ENCODE peak calls at places on chromosome 10, in six cellular contexts. Q is PC-3, X is GM23248, Y is fibroblast of lung, D is astrocyte, C is MM.1S. E is an unnamed sample.

GRCh38 chr10:70315276-70315675 is 31.5 kb upstream of the NPFFR1 start:
- DNase-seq in Q (no peak), X (no peak), Y (no peak), D (no peak), C (no peak), E (no peak)

GRCh38 chr10:18660816-18661431 is 1.7 kb downstream of the ARL5B start:
- DNase-seq in Q (no peak), X (no peak), Y (no peak), D (no peak), C (no peak), E (no peak)

GRCh38 chr10:30215131-30215530 is 133.9 kb downstream of the MTPAP start:
- DNase-seq in Q (no peak), X (no peak), Y (no peak), D (peak; percentile 14), C (no peak), E (no peak)

GRCh38 chr10:102917314-102917961 is 656 bp upstream of the CNNM2 start:
- DNase-seq in Q (peak; percentile 66), X (peak; percentile 88), Y (peak; percentile 66), D (peak; percentile 22), C (peak; percentile 79), E (peak; percentile 91)

GRCh38 chr10:48493083-48493871 is 111.6 kb downstream of the ARHGAP22 start:
- DNase-seq in Q (no peak), X (no peak), Y (no peak), D (no peak), C (peak; percentile 83), E (no peak)

GRCh38 chr10:78312197-78313046 is 278.8 kb downstream of the RPS24 start:
- DNase-seq in Q (no peak), X (peak; percentile 41), Y (no peak), D (peak; percentile 74), C (no peak), E (no peak)

GRCh38 chr10:5411941-5412276 is 448 bp upstream of the NET1 start:
- DNase-seq in Q (no peak), X (peak; percentile 71), Y (no peak), D (no peak), C (no peak), E (no peak)

GRCh38 chr10:63481815-63482421 is 16.1 kb upstream of the JMJD1C start:
- DNase-seq in Q (no peak), X (peak; percentile 26), Y (peak; percentile 41), D (no peak), C (no peak), E (no peak)

GRCh38 chr10:5665380-5666323 is 743 bp downstream of the ASB13 start:
- DNase-seq in Q (no peak), X (peak; percentile 56), Y (no peak), D (no peak), C (no peak), E (peak; percentile 61)

GRCh38 chr10:99318475-99318874 is 10.7 kb upstream of the CNNM1 start:
- DNase-seq in Q (no peak), X (no peak), Y (no peak), D (no peak), C (no peak), E (no peak)

GRCh38 chr10:28072573-28072972 is 73.7 kb upstream of the ODAD2 start:
- DNase-seq in Q (peak; percentile 60), X (peak; percentile 38), Y (no peak), D (no peak), C (no peak), E (no peak)

GRCh38 chr10:60917331-60918280 is 26.4 kb downstream of the RHOBTB1 start:
- DNase-seq in Q (no peak), X (peak; percentile 17), Y (no peak), D (peak; percentile 59), C (no peak), E (no peak)

GRCh38 chr10:132382231-132382922 is 14.6 kb upstream of the PWWP2B start:
- DNase-seq in Q (no peak), X (peak; percentile 89), Y (no peak), D (peak; percentile 45), C (no peak), E (no peak)

GRCh38 chr10:71135276-71135675 is 77.1 kb upstream of the UNC5B start:
- DNase-seq in Q (no peak), X (no peak), Y (no peak), D (no peak), C (no peak), E (no peak)

GRCh38 chr10:114391599-114391998 is 12.7 kb downstream of the AFAP1L2 start:
- DNase-seq in Q (no peak), X (no peak), Y (no peak), D (no peak), C (no peak), E (no peak)

GRCh38 chr10:24951201-24952145 is 933 bp downstream of the PRTFDC1 start:
- DNase-seq in Q (no peak), X (peak; percentile 66), Y (peak; percentile 81), D (no peak), C (no peak), E (no peak)

GRCh38 chr10:7409732-7410168 is 1.1 kb downstream of the SFMBT2 start:
- DNase-seq in Q (no peak), X (peak; percentile 21), Y (peak; percentile 47), D (no peak), C (peak; percentile 49), E (peak; percentile 59)

GRCh38 chr10:19811517-19811916 is 4.7 kb upstream of the PLXDC2 start:
- DNase-seq in Q (peak; percentile 37), X (peak; percentile 55), Y (peak; percentile 66), D (peak; percentile 28), C (peak; percentile 21), E (no peak)

GRCh38 chr10:11512596-11512995 is 98.9 kb downstream of the USP6NL start:
- DNase-seq in Q (no peak), X (no peak), Y (no peak), D (no peak), C (no peak), E (no peak)

GRCh38 chr10:58239561-58240169 is 28.0 kb downstream of the IPMK start:
- DNase-seq in Q (peak; percentile 46), X (peak; percentile 52), Y (no peak), D (no peak), C (no peak), E (no peak)

GRCh38 chr10:50992972-50993766 is 81.1 kb upstream of the PRKG1 start:
- DNase-seq in Q (peak; percentile 17), X (peak; percentile 95), Y (peak; percentile 91), D (peak; percentile 52), C (no peak), E (no peak)

GRCh38 chr10:11005626-11006427 is 11.8 kb upstream of the CELF2 start:
- DNase-seq in Q (no peak), X (no peak), Y (no peak), D (no peak), C (no peak), E (no peak)

GRCh38 chr10:4850400-4850799 is 24.4 kb downstream of the AKR1E2 start:
- DNase-seq in Q (no peak), X (no peak), Y (no peak), D (peak; percentile 23), C (no peak), E (no peak)

GRCh38 chr10:77881636-77882035 is 44.9 kb downstream of the DLG5 start:
- DNase-seq in Q (no peak), X (no peak), Y (no peak), D (no peak), C (no peak), E (no peak)

GRCh38 chr10:133279961-133280283 is 3.3 kb upstream of the ADAM8 start:
- DNase-seq in Q (no peak), X (no peak), Y (no peak), D (no peak), C (no peak), E (no peak)

GRCh38 chr10:86340176-86340990 is 26.2 kb downstream of the GRID1 start:
- DNase-seq in Q (no peak), X (no peak), Y (no peak), D (no peak), C (no peak), E (no peak)

GRCh38 chr10:33010132-33011037 is 52.4 kb upstream of the ITGB1 start:
- DNase-seq in Q (peak; percentile 100), X (peak; percentile 89), Y (peak; percentile 80), D (peak; percentile 95), C (no peak), E (no peak)

GRCh38 chr10:33005322-33006282 is 47.6 kb upstream of the ITGB1 start:
- DNase-seq in Q (peak; percentile 100), X (peak; percentile 99), Y (peak; percentile 96), D (peak; percentile 96), C (no peak), E (peak; percentile 87)

GRCh38 chr10:33008499-33009243 is 50.6 kb upstream of the ITGB1 start:
- DNase-seq in Q (peak; percentile 100), X (peak; percentile 89), Y (peak; percentile 92), D (peak; percentile 78), C (peak; percentile 72), E (peak; percentile 91)

GRCh38 chr10:33009244-33010131 is 51.5 kb upstream of the ITGB1 start:
- DNase-seq in Q (no peak), X (no peak), Y (no peak), D (no peak), C (no peak), E (no peak)

GRCh38 chr10:33006342-33006887 is 48.4 kb upstream of the ITGB1 start:
- DNase-seq in Q (no peak), X (peak; percentile 26), Y (no peak), D (no peak), C (no peak), E (no peak)
- H3K4me2 ChIP-seq in Q (peak overlapping the region; percentile 84), X (peak overlapping the region; percentile 91), Y (no peak overlapping the region), D (peak overlapping the region; percentile 86), C (no peak overlapping the region), E (peak overlapping the region; percentile 95)

DNA sequence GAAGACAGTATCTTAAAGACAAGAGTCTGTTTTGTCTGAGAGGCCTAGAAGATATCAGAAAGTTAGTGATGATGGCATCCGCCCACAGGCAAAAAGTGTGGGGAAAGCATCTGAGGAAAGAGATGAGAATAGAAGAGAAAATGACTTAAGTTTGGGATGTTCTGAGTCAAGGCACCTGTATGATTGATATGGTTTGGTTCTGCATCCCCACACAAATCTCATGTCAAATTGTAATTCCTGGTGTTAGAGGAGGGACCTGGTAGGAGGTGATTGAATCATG is 568.2 kb upstream of the MGMT start:
- DNase-seq in Q (no peak), X (no peak), Y (no peak), D (no peak), C (no peak), E (no peak)
- H3K4me1 ChIP-seq in Q (no peaks in the 10 kb centered on the region), X (no peaks in the 10 kb centered on the region), Y (no peaks in the 10 kb centered on the region), D (no peaks in the 10 kb centered on the region), C (no peaks in the 10 kb centered on the region), E (no peaks in the 10 kb centered on the region)

DNA sequence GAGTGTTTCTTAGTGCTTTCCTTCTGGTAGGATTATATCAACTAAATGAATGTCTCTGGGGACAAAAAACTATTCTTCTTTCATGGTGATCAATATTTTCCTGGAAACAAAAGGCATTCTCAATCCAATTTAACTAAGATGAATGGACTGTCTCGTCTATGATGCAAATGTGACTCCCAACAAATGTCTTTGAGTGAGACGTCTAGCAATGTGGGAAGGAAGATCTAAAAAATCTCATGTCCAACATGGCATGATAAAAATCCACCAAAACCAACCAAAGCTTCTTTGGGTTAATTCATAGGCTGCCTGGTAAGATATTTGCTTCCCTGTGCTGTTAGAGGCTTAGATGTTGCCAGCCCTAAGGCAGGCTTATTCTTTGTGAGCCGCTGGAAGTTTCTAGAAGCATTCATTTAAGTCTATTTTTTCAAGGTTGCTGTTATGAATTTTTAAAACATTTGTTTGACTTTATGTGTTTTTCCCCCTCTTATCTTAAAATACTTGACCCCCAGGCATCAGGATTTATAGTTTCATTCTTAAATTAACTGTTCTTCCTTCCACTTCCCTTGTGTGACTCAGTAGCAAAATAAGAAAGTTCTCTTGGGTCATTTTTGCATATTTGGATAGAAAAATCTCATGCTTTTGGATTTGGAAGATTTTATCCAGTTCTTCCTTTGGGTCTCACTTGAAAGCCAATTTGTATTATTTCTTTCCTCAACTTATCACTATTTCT is 156.3 kb downstream of the NRP1 start:
- DNase-seq in Q (no peak), X (peak; percentile 20), Y (no peak), D (peak; percentile 63), C (no peak), E (no peak)
- H3K4me2 ChIP-seq in Q (no peak overlapping the region), X (peak overlapping the region; percentile 14), Y (no peak overlapping the region), D (peak overlapping the region; percentile 56), C (no peak overlapping the region), E (no peak overlapping the region)

GRCh38 chr10:15223174-15223573 is 54.7 kb upstream of the NMT2 start:
- DNase-seq in Q (peak; percentile 51), X (peak; percentile 71), Y (peak; percentile 71), D (peak; percentile 95), C (no peak), E (no peak)
- H3K4me1 ChIP-seq in Q (no peaks in the 10 kb centered on the region), X (peaks cover 18% of the 10 kb centered on the region), Y (no peaks in the 10 kb centered on the region), D (peaks cover 28% of the 10 kb centered on the region), C (no peaks in the 10 kb centered on the region), E (no peaks in the 10 kb centered on the region)

E was measured in Karpas-422.